ENCODE peak calls at places on chromosome 10, in eight cellular contexts. One of them, this sample, is unnamed.

GRCh38 chr10:117762819-117763172 is 220.2 kb downstream of the EMX2 start:
- DNase-seq in left ventricle myocardium inferior: no peak
- DNase-seq in ascending aorta: no peak
- DNase-seq in thoracic aorta: no peak
- DNase-seq in heart left ventricle: no peak
- DNase-seq in PC-3: no peak
- DNase-seq in CD4-positive, alpha-beta T cell: no peak
- DNase-seq in Panc1: no peak
- DNase-seq in this sample: no peak

GRCh38 chr10:47410271-47410670 is 26.2 kb upstream of the ZNF488 start:
- DNase-seq in left ventricle myocardium inferior: no peak
- DNase-seq in ascending aorta: no peak
- DNase-seq in thoracic aorta: no peak
- DNase-seq in heart left ventricle: no peak
- DNase-seq in PC-3: no peak
- DNase-seq in CD4-positive, alpha-beta T cell: no peak
- DNase-seq in Panc1: no peak
- DNase-seq in this sample: no peak

GRCh38 chr10:61606971-61607907 is 55.5 kb upstream of the CABCOCO1 start:
- DNase-seq in left ventricle myocardium inferior: no peak
- DNase-seq in ascending aorta: no peak
- DNase-seq in thoracic aorta: no peak
- DNase-seq in heart left ventricle: no peak
- DNase-seq in PC-3: peak; percentile 84
- DNase-seq in CD4-positive, alpha-beta T cell: no peak
- DNase-seq in Panc1: no peak
- DNase-seq in this sample: no peak

GRCh38 chr10:47297796-47298540 is 2.0 kb upstream of the GDF10 start:
- DNase-seq in left ventricle myocardium inferior: no peak
- DNase-seq in ascending aorta: no peak
- DNase-seq in thoracic aorta: no peak
- DNase-seq in heart left ventricle: no peak
- DNase-seq in PC-3: no peak
- DNase-seq in CD4-positive, alpha-beta T cell: no peak
- DNase-seq in Panc1: no peak
- DNase-seq in this sample: no peak

GRCh38 chr10:49387029-49387428 is 8.9 kb downstream of the DRGX start:
- DNase-seq in left ventricle myocardium inferior: no peak
- DNase-seq in ascending aorta: no peak
- DNase-seq in thoracic aorta: no peak
- DNase-seq in heart left ventricle: no peak
- DNase-seq in PC-3: peak; percentile 100
- DNase-seq in CD4-positive, alpha-beta T cell: no peak
- DNase-seq in Panc1: no peak
- DNase-seq in this sample: no peak

GRCh38 chr10:13659887-13660544 is 73.3 kb downstream of the PRPF18 start:
- DNase-seq in left ventricle myocardium inferior: peak; percentile 78
- DNase-seq in ascending aorta: peak; percentile 80
- DNase-seq in thoracic aorta: no peak
- DNase-seq in heart left ventricle: peak; percentile 66
- DNase-seq in PC-3: peak; percentile 27
- DNase-seq in CD4-positive, alpha-beta T cell: peak; percentile 58
- DNase-seq in Panc1: no peak
- DNase-seq in this sample: peak; percentile 40

GRCh38 chr10:112792487-112793196 is 157.4 kb upstream of the TCF7L2 start:
- DNase-seq in left ventricle myocardium inferior: peak; percentile 37
- DNase-seq in ascending aorta: peak; percentile 84
- DNase-seq in thoracic aorta: no peak
- DNase-seq in heart left ventricle: peak; percentile 58
- DNase-seq in PC-3: no peak
- DNase-seq in CD4-positive, alpha-beta T cell: no peak
- DNase-seq in Panc1: no peak
- DNase-seq in this sample: no peak

GRCh38 chr10:107031981-107032699 is 132.4 kb downstream of the SORCS1 start:
- DNase-seq in left ventricle myocardium inferior: no peak
- DNase-seq in ascending aorta: no peak
- DNase-seq in thoracic aorta: no peak
- DNase-seq in heart left ventricle: no peak
- DNase-seq in PC-3: no peak
- DNase-seq in CD4-positive, alpha-beta T cell: no peak
- DNase-seq in Panc1: no peak
- DNase-seq in this sample: no peak

GRCh38 chr10:28793482-28793881 is 116.2 kb downstream of the BAMBI start:
- DNase-seq in left ventricle myocardium inferior: no peak
- DNase-seq in ascending aorta: no peak
- DNase-seq in thoracic aorta: no peak
- DNase-seq in heart left ventricle: no peak
- DNase-seq in PC-3: peak; percentile 6
- DNase-seq in CD4-positive, alpha-beta T cell: no peak
- DNase-seq in Panc1: no peak
- DNase-seq in this sample: no peak

GRCh38 chr10:79435271-79436065 is 10.0 kb downstream of the ZCCHC24 start:
- DNase-seq in left ventricle myocardium inferior: peak; percentile 52
- DNase-seq in ascending aorta: no peak
- DNase-seq in thoracic aorta: no peak
- DNase-seq in heart left ventricle: peak; percentile 75
- DNase-seq in PC-3: peak; percentile 95
- DNase-seq in CD4-positive, alpha-beta T cell: no peak
- DNase-seq in Panc1: no peak
- DNase-seq in this sample: no peak

GRCh38 chr10:21083861-21084260 is 186.8 kb upstream of the NEBL start:
- DNase-seq in left ventricle myocardium inferior: no peak
- DNase-seq in ascending aorta: no peak
- DNase-seq in thoracic aorta: no peak
- DNase-seq in heart left ventricle: no peak
- DNase-seq in PC-3: peak; percentile 97
- DNase-seq in CD4-positive, alpha-beta T cell: no peak
- DNase-seq in Panc1: no peak
- DNase-seq in this sample: no peak

GRCh38 chr10:76202777-76203176 is 771.4 kb downstream of the LRMDA start:
- DNase-seq in left ventricle myocardium inferior: no peak
- DNase-seq in ascending aorta: no peak
- DNase-seq in thoracic aorta: no peak
- DNase-seq in heart left ventricle: no peak
- DNase-seq in PC-3: no peak
- DNase-seq in CD4-positive, alpha-beta T cell: no peak
- DNase-seq in Panc1: no peak
- DNase-seq in this sample: no peak

GRCh38 chr10:71265618-71266146 is 53.3 kb downstream of the UNC5B start:
- DNase-seq in left ventricle myocardium inferior: no peak
- DNase-seq in ascending aorta: no peak
- DNase-seq in thoracic aorta: no peak
- DNase-seq in heart left ventricle: no peak
- DNase-seq in PC-3: no peak
- DNase-seq in CD4-positive, alpha-beta T cell: no peak
- DNase-seq in Panc1: no peak
- DNase-seq in this sample: no peak

GRCh38 chr10:70652761-70653657 is 19.3 kb upstream of the ADAMTS14 start:
- DNase-seq in left ventricle myocardium inferior: peak; percentile 78
- DNase-seq in ascending aorta: no peak
- DNase-seq in thoracic aorta: no peak
- DNase-seq in heart left ventricle: peak; percentile 91
- DNase-seq in PC-3: no peak
- DNase-seq in CD4-positive, alpha-beta T cell: no peak
- DNase-seq in Panc1: no peak
- DNase-seq in this sample: no peak

GRCh38 chr10:113049881-113050280 is 99.8 kb downstream of the TCF7L2 start:
- DNase-seq in left ventricle myocardium inferior: no peak
- DNase-seq in ascending aorta: no peak
- DNase-seq in thoracic aorta: no peak
- DNase-seq in heart left ventricle: no peak
- DNase-seq in PC-3: no peak
- DNase-seq in CD4-positive, alpha-beta T cell: no peak
- DNase-seq in Panc1: no peak
- DNase-seq in this sample: no peak

GRCh38 chr10:119701861-119702260 is 24.0 kb upstream of the INPP5F start:
- DNase-seq in left ventricle myocardium inferior: no peak
- DNase-seq in ascending aorta: no peak
- DNase-seq in thoracic aorta: no peak
- DNase-seq in heart left ventricle: no peak
- DNase-seq in PC-3: peak; percentile 25
- DNase-seq in CD4-positive, alpha-beta T cell: no peak
- DNase-seq in Panc1: no peak
- DNase-seq in this sample: no peak

GRCh38 chr10:61662794-61663259 is at the start of gene CABCOCO1:
- DNase-seq in left ventricle myocardium inferior: peak; percentile 63
- DNase-seq in ascending aorta: peak; percentile 69
- DNase-seq in thoracic aorta: no peak
- DNase-seq in heart left ventricle: peak; percentile 72
- DNase-seq in PC-3: peak; percentile 91
- DNase-seq in CD4-positive, alpha-beta T cell: no peak
- DNase-seq in Panc1: no peak
- DNase-seq in this sample: peak; percentile 8

GRCh38 chr10:107952649-107953589 is 788.4 kb upstream of the SORCS1 start:
- DNase-seq in left ventricle myocardium inferior: no peak
- DNase-seq in ascending aorta: no peak
- DNase-seq in thoracic aorta: no peak
- DNase-seq in heart left ventricle: no peak
- DNase-seq in PC-3: no peak
- DNase-seq in CD4-positive, alpha-beta T cell: no peak
- DNase-seq in Panc1: no peak
- DNase-seq in this sample: no peak

GRCh38 chr10:33142290-33142689 is 184.3 kb upstream of the ITGB1 start:
- DNase-seq in left ventricle myocardium inferior: peak; percentile 44
- DNase-seq in ascending aorta: no peak
- DNase-seq in thoracic aorta: no peak
- DNase-seq in heart left ventricle: no peak
- DNase-seq in PC-3: no peak
- DNase-seq in CD4-positive, alpha-beta T cell: no peak
- DNase-seq in Panc1: no peak
- DNase-seq in this sample: no peak

GRCh38 chr10:13909911-13910617 is 323.3 kb downstream of the PRPF18 start:
- DNase-seq in left ventricle myocardium inferior: no peak
- DNase-seq in ascending aorta: no peak
- DNase-seq in thoracic aorta: no peak
- DNase-seq in heart left ventricle: no peak
- DNase-seq in PC-3: no peak
- DNase-seq in CD4-positive, alpha-beta T cell: no peak
- DNase-seq in Panc1: no peak
- DNase-seq in this sample: no peak

GRCh38 chr10:103181244-103181643 is 11.8 kb downstream of the NT5C2 start:
- DNase-seq in left ventricle myocardium inferior: no peak
- DNase-seq in ascending aorta: no peak
- DNase-seq in thoracic aorta: no peak
- DNase-seq in heart left ventricle: no peak
- DNase-seq in PC-3: no peak
- DNase-seq in CD4-positive, alpha-beta T cell: no peak
- DNase-seq in Panc1: no peak
- DNase-seq in this sample: no peak

GRCh38 chr10:79381804-79382221 is 34.5 kb downstream of the PPIF start:
- DNase-seq in left ventricle myocardium inferior: peak; percentile 64
- DNase-seq in ascending aorta: peak; percentile 94
- DNase-seq in thoracic aorta: peak; percentile 71
- DNase-seq in heart left ventricle: peak; percentile 89
- DNase-seq in PC-3: no peak
- DNase-seq in CD4-positive, alpha-beta T cell: no peak
- DNase-seq in Panc1: no peak
- DNase-seq in this sample: peak; percentile 51

GRCh38 chr10:112875474-112876267 is 74.4 kb upstream of the TCF7L2 start:
- DNase-seq in left ventricle myocardium inferior: no peak
- DNase-seq in ascending aorta: no peak
- DNase-seq in thoracic aorta: peak; percentile 5
- DNase-seq in heart left ventricle: no peak
- DNase-seq in PC-3: peak; percentile 57
- DNase-seq in CD4-positive, alpha-beta T cell: no peak
- DNase-seq in Panc1: no peak
- DNase-seq in this sample: no peak

GRCh38 chr10:22851865-22852239 is 76.0 kb upstream of the ARMC3 start:
- DNase-seq in left ventricle myocardium inferior: no peak
- DNase-seq in ascending aorta: no peak
- DNase-seq in thoracic aorta: no peak
- DNase-seq in heart left ventricle: no peak
- DNase-seq in PC-3: no peak
- DNase-seq in CD4-positive, alpha-beta T cell: no peak
- DNase-seq in Panc1: no peak
- DNase-seq in this sample: no peak

GRCh38 chr10:49115015-49115795 is at the start of gene VSTM4:
- DNase-seq in left ventricle myocardium inferior: peak; percentile 61
- DNase-seq in ascending aorta: peak; percentile 71
- DNase-seq in thoracic aorta: no peak
- DNase-seq in heart left ventricle: peak; percentile 50
- DNase-seq in PC-3: no peak
- DNase-seq in CD4-positive, alpha-beta T cell: no peak
- DNase-seq in Panc1: no peak
- DNase-seq in this sample: peak; percentile 23

DNA sequence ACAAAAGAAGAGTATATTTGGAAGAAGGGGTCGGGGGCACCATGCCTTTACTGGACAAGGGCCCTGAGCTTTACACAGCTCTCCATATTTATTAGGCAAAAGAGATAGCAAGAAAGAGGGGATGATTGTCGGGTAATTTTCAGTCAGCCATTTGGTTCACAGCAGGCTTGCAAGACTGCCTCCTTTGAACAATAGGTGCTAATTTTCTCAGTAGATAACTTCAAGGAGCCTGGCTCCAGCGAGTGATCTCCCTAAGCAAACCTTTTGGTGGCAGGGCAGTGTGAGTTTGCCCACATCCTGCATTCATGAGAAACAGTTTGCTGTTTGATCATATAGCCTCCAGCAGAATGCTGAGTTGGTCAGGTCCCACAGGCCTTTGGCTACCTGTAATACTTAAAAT is 94.3 kb downstream of the ZNF248 start:
- DNase-seq in left ventricle myocardium inferior: no peak
- DNase-seq in ascending aorta: no peak
- DNase-seq in thoracic aorta: no peak
- DNase-seq in heart left ventricle: no peak
- DNase-seq in PC-3: no peak
- DNase-seq in CD4-positive, alpha-beta T cell: no peak
- DNase-seq in Panc1: no peak
- DNase-seq in this sample: no peak
- H3K9me3 ChIP-seq in left ventricle myocardium inferior: peaks cover 46% of the 10 kb centered on the region
- H3K9me3 ChIP-seq in ascending aorta: peaks cover 18% of the 10 kb centered on the region
- H3K9me3 ChIP-seq in thoracic aorta: peaks cover 5% of the 10 kb centered on the region
- H3K9me3 ChIP-seq in heart left ventricle: peaks cover 23% of the 10 kb centered on the region
- H3K9me3 ChIP-seq in PC-3: peaks cover 42% of the 10 kb centered on the region
- H3K9me3 ChIP-seq in CD4-positive, alpha-beta T cell: peaks cover 38% of the 10 kb centered on the region
- H3K9me3 ChIP-seq in Panc1: no peaks in the 10 kb centered on the region
- H3K9me3 ChIP-seq in this sample: peaks cover 59% of the 10 kb centered on the region

GRCh38 chr10:4330626-4331025 is 495.4 kb upstream of the AKR1E2 start:
- DNase-seq in left ventricle myocardium inferior: no peak
- DNase-seq in ascending aorta: no peak
- DNase-seq in thoracic aorta: no peak
- DNase-seq in heart left ventricle: no peak
- DNase-seq in PC-3: no peak
- DNase-seq in CD4-positive, alpha-beta T cell: no peak
- DNase-seq in Panc1: no peak
- DNase-seq in this sample: no peak
- H3K27ac ChIP-seq in left ventricle myocardium inferior: peak overlapping the region; percentile 13
- H3K27ac ChIP-seq in ascending aorta: no peak overlapping the region
- H3K27ac ChIP-seq in thoracic aorta: no peak overlapping the region
- H3K27ac ChIP-seq in heart left ventricle: no peak overlapping the region
- H3K27ac ChIP-seq in PC-3: peak overlapping the region; percentile 6
- H3K27ac ChIP-seq in CD4-positive, alpha-beta T cell: no peak overlapping the region
- H3K27ac ChIP-seq in Panc1: no peak overlapping the region
- H3K27ac ChIP-seq in this sample: no peak overlapping the region

GRCh38 chr10:93115661-93116383 is 42.1 kb downstream of the CYP26A1 start:
- DNase-seq in left ventricle myocardium inferior: peak; percentile 61
- DNase-seq in ascending aorta: peak; percentile 74
- DNase-seq in thoracic aorta: peak; percentile 13
- DNase-seq in heart left ventricle: peak; percentile 49
- DNase-seq in PC-3: peak; percentile 70
- DNase-seq in CD4-positive, alpha-beta T cell: peak; percentile 58
- DNase-seq in Panc1: peak; percentile 15
- DNase-seq in this sample: peak; percentile 86
- TF ChIP-seq CTCF in left ventricle myocardium inferior: peak; percentile 48
- TF ChIP-seq CTCF in ascending aorta: peak; percentile 18
- TF ChIP-seq CTCF in thoracic aorta: peak; percentile 40
- TF ChIP-seq CTCF in heart left ventricle: peak; percentile 33
- TF ChIP-seq CTCF in PC-3: peak; percentile 48
- TF ChIP-seq CTCF in CD4-positive, alpha-beta T cell: peak; percentile 49
- TF ChIP-seq CTCF in Panc1: peak; percentile 58
- TF ChIP-seq CTCF in this sample: no peak

GRCh38 chr10:133568287-133568614 is 2.9 kb upstream of the SYCE1 start:
- DNase-seq in left ventricle myocardium inferior: no peak
- DNase-seq in ascending aorta: no peak
- DNase-seq in thoracic aorta: no peak
- DNase-seq in heart left ventricle: no peak
- DNase-seq in PC-3: no peak
- DNase-seq in CD4-positive, alpha-beta T cell: no peak
- DNase-seq in Panc1: no peak
- DNase-seq in this sample: no peak
- H3K9me3 ChIP-seq in left ventricle myocardium inferior: peaks cover 20% of the 10 kb centered on the region
- H3K9me3 ChIP-seq in ascending aorta: peaks cover 11% of the 10 kb centered on the region
- H3K9me3 ChIP-seq in thoracic aorta: peaks cover 5% of the 10 kb centered on the region
- H3K9me3 ChIP-seq in heart left ventricle: peaks cover 17% of the 10 kb centered on the region
- H3K9me3 ChIP-seq in PC-3: no peaks in the 10 kb centered on the region
- H3K9me3 ChIP-seq in CD4-positive, alpha-beta T cell: peaks cover 13% of the 10 kb centered on the region
- H3K9me3 ChIP-seq in Panc1: peaks cover 6% of the 10 kb centered on the region
- H3K9me3 ChIP-seq in this sample: peaks cover 40% of the 10 kb centered on the region

This sample was measured in tibial nerve.